ENCODE peak calls at places on chromosomes 5 and 9, in nine cellular contexts. R is esophagus muscularis mucosa, S is OCI-LY7, O is left ventricle myocardium inferior, H is IMR-90, T is endothelial cell of umbilical vein, X is tibial artery, Y is upper lobe of right lung, B is spleen. A is an unnamed sample.

GRCh38 chr5:74360535-74361210 is 279.9 kb downstream of the ENC1 start:
- DNase-seq in R (no peak), S (no peak), O (no peak), H (no peak), T (no peak), X (no peak), Y (no peak), B (no peak), A (no peak)

GRCh38 chr5:129771058-129771838 is 23.4 kb downstream of the MINAR2 start:
- DNase-seq in R (no peak), S (peak), O (no peak), H (peak), T (peak), X (peak), Y (no peak), B (no peak), A (peak)

GRCh38 chr5:67047180-67047579 is 149.4 kb downstream of the CD180 start:
- DNase-seq in R (no peak), S (no peak), O (peak), H (no peak), T (no peak), X (peak), Y (no peak), B (no peak), A (no peak)

GRCh38 chr9:35349287-35349990 is 140.5 kb upstream of the RUSC2 start:
- DNase-seq in R (no peak), S (no peak), O (no peak), H (peak), T (no peak), X (no peak), Y (no peak), B (no peak), A (no peak)

GRCh38 chr9:7135735-7136134 is 378.0 kb downstream of the KDM4C start:
- DNase-seq in R (peak), S (no peak), O (no peak), H (no peak), T (no peak), X (no peak), Y (no peak), B (no peak), A (no peak)

GRCh38 chr5:1523480-1523792 is 324 bp downstream of the LPCAT1 start:
- DNase-seq in R (no peak), S (peak), O (no peak), H (no peak), T (no peak), X (no peak), Y (no peak), B (peak), A (no peak)

GRCh38 chr9:78235296-78235770 is 542 bp upstream of the CEP78 start:
- DNase-seq in R (no peak), S (no peak), O (no peak), H (peak), T (peak), X (no peak), Y (no peak), B (no peak), A (peak)

GRCh38 chr5:15609076-15609725 is 109.2 kb downstream of the FBXL7 start:
- DNase-seq in R (no peak), S (no peak), O (no peak), H (no peak), T (no peak), X (no peak), Y (no peak), B (no peak), A (no peak)

GRCh38 chr9:14270358-14271077 is 43.4 kb downstream of the NFIB start:
- DNase-seq in R (no peak), S (no peak), O (no peak), H (peak), T (peak), X (no peak), Y (no peak), B (no peak), A (no peak)

GRCh38 chr9:121302786-121303185 is 34.8 kb downstream of the GSN start:
- DNase-seq in R (no peak), S (no peak), O (no peak), H (no peak), T (no peak), X (peak), Y (peak), B (peak), A (no peak)
- H3K27ac ChIP-seq in R (peak), S (no peak), O (peak), H (no peak), T (no peak), X (peak), Y (no peak), B (no peak), A (no peak)

GRCh38 chr5:173973614-173973969 is 15.4 kb upstream of the C5orf47 start:
- DNase-seq in R (no peak), S (no peak), O (no peak), H (no peak), T (no peak), X (no peak), Y (peak), B (no peak), A (no peak)
- TF ChIP-seq CTCF in R (no peak), S (no peak), O (no peak), H (no peak), T (no peak), X (no peak), Y (no peak), B (no peak), A (no peak)

DNA sequence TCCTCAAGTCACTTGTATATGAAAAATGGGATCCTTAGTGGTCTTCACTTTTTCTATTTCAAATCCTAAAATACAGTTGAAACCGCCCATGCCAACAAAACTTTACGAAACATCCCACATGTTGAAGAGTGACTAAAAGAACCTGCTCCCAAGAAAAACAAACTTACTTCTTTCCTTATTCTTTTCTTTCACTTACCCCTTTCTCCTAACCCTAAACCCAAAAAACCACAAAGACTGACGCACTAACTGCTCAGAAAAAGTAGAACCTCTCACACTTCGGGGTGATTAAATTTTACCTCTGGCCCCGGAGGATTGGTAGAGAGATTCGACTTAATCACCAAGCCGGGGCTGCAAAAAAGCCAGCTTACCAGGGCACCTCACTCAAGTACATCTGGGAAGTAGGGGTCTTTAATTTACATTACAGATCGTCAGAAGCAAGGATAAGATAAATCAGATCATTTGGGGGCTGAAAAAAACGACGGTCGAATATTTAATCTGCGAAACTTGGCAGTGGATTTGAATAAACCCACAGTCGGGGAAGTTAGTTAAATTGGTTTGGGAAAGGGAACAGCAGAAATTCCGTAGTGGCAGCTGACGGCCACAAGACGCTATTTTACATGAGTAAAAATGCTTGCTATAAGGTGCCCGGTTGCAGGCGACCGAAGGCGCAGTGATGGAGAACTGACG is 1.3 kb downstream of the CDO1 start:
- DNase-seq in R (no peak), S (no peak), O (no peak), H (no peak), T (peak), X (no peak), Y (no peak), B (no peak), A (no peak)
- H3K27ac ChIP-seq in R (no peak), S (no peak), O (peak), H (no peak), T (no peak), X (peak), Y (no peak), B (no peak), A (no peak)

DNA sequence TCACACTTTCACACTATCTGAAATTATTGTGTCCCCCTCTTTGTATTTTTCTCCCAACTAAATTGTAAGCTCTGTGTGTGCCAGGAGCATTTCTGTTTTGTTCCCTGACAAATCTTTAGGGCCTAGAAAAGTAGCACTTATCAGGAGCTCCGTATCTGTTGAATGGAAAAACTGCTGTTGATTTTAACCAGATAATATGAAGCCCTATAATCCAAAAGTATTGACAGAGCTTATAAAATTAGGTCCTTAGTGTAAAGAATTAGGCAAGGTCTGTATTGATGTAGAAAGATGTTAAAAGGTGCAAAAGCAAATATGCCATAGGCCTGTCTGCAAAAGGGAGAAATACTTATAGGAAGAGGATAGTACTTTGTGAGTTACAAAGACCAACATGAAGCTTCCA is 109.4 kb upstream of the ISL1 start:
- DNase-seq in R (no peak), S (no peak), O (no peak), H (no peak), T (no peak), X (no peak), Y (no peak), B (no peak), A (no peak)
- TF ChIP-seq CTCF in R (no peak), S (no peak), O (no peak), H (no peak), T (no peak), X (no peak), Y (no peak), B (no peak), A (no peak)

GRCh38 chr9:124457887-124458431 is 7.7 kb downstream of the ADGRD2 start:
- DNase-seq in R (no peak), S (no peak), O (no peak), H (no peak), T (no peak), X (peak), Y (peak), B (peak), A (no peak)

GRCh38 chr9:124458441-124458840 is 8.2 kb downstream of the ADGRD2 start:
- DNase-seq in R (no peak), S (no peak), O (no peak), H (no peak), T (no peak), X (peak), Y (peak), B (peak), A (no peak)

GRCh38 chr9:124465736-124466135 is 15.5 kb downstream of the ADGRD2 start:
- DNase-seq in R (no peak), S (no peak), O (no peak), H (no peak), T (no peak), X (no peak), Y (peak), B (peak), A (no peak)

GRCh38 chr9:124467410-124468060 is 17.3 kb downstream of the ADGRD2 start:
- DNase-seq in R (no peak), S (no peak), O (no peak), H (no peak), T (no peak), X (no peak), Y (peak), B (peak), A (no peak)

DNA sequence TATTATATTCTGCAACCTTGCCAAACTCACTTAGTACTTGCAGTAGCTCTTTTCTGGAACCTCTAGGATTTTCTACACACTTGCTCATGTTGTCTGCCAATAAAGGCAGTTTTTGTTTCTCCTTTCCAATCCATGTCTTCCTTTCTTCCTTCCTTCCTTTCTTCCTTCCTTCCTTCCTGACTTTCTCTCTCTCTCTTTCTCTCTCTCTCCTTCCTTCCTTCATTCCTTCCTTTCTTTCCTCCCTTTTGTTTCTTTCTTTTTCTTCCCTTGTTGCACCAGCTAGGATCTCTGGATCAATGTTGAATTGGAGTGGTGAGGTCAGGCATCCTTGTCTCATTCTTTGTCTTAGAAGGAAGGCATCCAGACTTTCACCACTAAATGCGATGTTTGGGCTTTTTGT is 12.5 kb downstream of the ADGRD2 start:
- DNase-seq in R (no peak), S (no peak), O (no peak), H (no peak), T (no peak), X (no peak), Y (no peak), B (no peak), A (no peak)
- H3K27ac ChIP-seq in R (no peak), S (no peak), O (no peak), H (no peak), T (no peak), X (no peak), Y (no peak), B (no peak), A (no peak)

GRCh38 chr9:85147046-85147640 is 477.6 kb downstream of the NTRK2 start:
- DNase-seq in R (peak), S (no peak), O (no peak), H (no peak), T (no peak), X (no peak), Y (no peak), B (no peak), A (no peak)

GRCh38 chr9:85137606-85138150 is 468.1 kb downstream of the NTRK2 start:
- DNase-seq in R (no peak), S (no peak), O (no peak), H (no peak), T (no peak), X (no peak), Y (no peak), B (no peak), A (no peak)

GRCh38 chr9:85136978-85137377 is 467.4 kb downstream of the NTRK2 start:
- DNase-seq in R (no peak), S (no peak), O (no peak), H (no peak), T (no peak), X (no peak), Y (no peak), B (no peak), A (no peak)

DNA sequence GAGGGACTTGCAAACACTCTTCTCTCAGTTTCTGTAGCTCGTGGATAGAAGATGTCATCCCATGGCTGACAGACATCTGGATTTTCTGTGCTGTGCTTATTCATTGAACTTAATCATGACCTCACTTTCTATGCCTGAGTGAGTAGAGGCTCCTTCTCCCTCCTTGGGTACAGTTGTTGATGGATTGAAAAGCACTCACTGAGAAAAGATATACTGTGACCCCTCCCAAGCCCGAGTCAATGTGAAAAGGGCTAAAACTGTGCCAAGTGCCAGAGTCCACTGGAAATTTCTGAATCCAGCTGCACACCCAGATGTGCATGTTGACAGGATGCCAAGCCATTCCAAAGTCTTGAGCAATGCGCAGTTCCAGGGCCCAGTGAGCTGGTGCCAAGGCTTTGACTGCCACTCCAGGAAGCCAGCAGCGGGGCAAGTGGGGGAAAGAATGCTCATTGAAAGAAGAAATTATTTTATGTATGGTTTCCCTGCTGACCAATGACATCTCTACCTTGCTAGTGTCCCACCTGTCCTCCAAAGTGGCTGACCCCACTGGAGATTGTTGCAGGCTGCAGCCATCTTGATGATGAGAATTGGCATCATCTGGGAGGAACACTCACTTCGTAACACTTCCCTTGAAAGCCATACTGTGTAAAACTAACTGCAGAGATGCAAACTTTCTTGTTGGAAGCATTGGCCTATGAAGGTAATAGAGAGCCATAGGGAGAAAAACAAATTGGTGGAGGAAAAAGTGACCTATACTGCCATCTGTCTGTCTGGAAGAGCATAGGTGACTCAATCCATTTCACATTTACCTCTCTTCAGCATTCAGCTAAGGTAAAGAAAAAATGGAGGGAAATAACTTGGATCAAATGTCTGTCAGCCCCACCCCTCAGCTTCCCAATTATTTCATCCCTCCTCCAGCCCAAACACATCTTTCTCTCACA is 473.2 kb downstream of the NTRK2 start:
- DNase-seq in R (no peak), S (peak), O (peak), H (no peak), T (peak), X (peak), Y (no peak), B (no peak), A (no peak)
- TF ChIP-seq CTCF in R (peak), S (peak), O (peak), H (no peak), T (peak), X (peak), Y (peak), B (no peak), A (peak)

GRCh38 chr5:88664630-88665029 is 218.4 kb downstream of the MEF2C start:
- DNase-seq in R (no peak), S (no peak), O (no peak), H (no peak), T (no peak), X (no peak), Y (no peak), B (no peak), A (no peak)

GRCh38 chr5:88665750-88666215 is 217.2 kb downstream of the MEF2C start:
- DNase-seq in R (no peak), S (no peak), O (no peak), H (no peak), T (no peak), X (no peak), Y (peak), B (no peak), A (no peak)

GRCh38 chr5:88661870-88662207 is 221.1 kb downstream of the MEF2C start:
- DNase-seq in R (no peak), S (no peak), O (no peak), H (no peak), T (no peak), X (no peak), Y (no peak), B (no peak), A (no peak)

GRCh38 chr5:88662801-88663360 is 220.1 kb downstream of the MEF2C start:
- DNase-seq in R (no peak), S (no peak), O (no peak), H (no peak), T (no peak), X (no peak), Y (no peak), B (no peak), A (no peak)

DNA sequence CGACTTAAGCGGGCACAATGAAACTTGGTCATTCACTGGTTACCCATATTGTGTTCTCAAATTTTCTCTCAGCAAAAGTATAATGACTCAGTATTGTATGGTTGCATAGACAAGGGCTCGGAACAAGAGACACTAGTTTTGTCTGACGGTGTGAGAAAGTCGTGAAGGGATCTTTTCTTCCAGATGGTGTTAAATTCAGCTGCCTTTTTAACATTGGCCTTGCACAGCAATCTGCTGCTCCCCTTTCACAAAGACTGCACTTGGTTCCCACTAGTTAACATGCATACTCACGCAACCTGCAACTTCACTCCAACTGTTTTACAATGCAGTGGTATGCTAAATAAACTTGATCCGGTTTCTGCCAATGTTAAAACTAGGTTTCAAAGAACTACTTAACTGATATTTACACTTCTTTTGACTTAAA is 219.2 kb downstream of the MEF2C start:
- DNase-seq in R (no peak), S (no peak), O (no peak), H (no peak), T (no peak), X (no peak), Y (no peak), B (no peak), A (no peak)
- H3K27ac ChIP-seq in R (no peak), S (no peak), O (no peak), H (no peak), T (no peak), X (no peak), Y (no peak), B (no peak), A (no peak)

DNA sequence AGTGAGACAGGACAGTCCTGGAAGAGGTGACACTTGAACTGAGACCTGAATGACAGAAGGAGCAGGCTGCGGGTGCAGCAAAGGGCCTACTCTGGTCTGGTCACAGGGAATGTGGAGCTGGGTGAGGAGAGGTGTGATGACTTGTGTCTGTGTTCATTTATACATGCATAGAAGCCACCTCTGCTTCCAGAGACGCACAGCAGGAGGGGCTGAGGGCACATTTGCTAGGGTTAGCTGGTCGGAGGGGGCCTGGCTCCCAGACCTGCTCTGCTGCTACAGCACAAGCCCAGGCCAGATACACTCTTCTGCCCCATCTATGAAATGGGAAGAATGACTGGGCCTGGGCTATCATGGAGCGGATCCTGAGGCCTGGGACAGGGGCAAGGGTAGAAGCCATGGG is 15.6 kb downstream of the UNC5A start:
- DNase-seq in R (no peak), S (no peak), O (no peak), H (no peak), T (no peak), X (no peak), Y (no peak), B (no peak), A (no peak)
- TF ChIP-seq CTCF in R (no peak), S (no peak), O (no peak), H (no peak), T (no peak), X (no peak), Y (no peak), B (no peak), A (no peak)

GRCh38 chr9:135780626-135781025 is 78.6 kb downstream of the KCNT1 start:
- DNase-seq in R (no peak), S (no peak), O (no peak), H (no peak), T (no peak), X (no peak), Y (no peak), B (no peak), A (no peak)

GRCh38 chr9:135779571-135779970 is 77.6 kb downstream of the KCNT1 start:
- DNase-seq in R (no peak), S (no peak), O (no peak), H (no peak), T (no peak), X (no peak), Y (no peak), B (no peak), A (no peak)

GRCh38 chr9:135778421-135778820 is 76.4 kb downstream of the KCNT1 start:
- DNase-seq in R (no peak), S (no peak), O (no peak), H (no peak), T (no peak), X (no peak), Y (no peak), B (no peak), A (no peak)

GRCh38 chr9:135777623-135778177 is 75.7 kb downstream of the KCNT1 start:
- DNase-seq in R (no peak), S (no peak), O (no peak), H (no peak), T (no peak), X (no peak), Y (no peak), B (no peak), A (no peak)

GRCh38 chr9:135780086-135780485 is 78.1 kb downstream of the KCNT1 start:
- DNase-seq in R (no peak), S (no peak), O (no peak), H (no peak), T (no peak), X (no peak), Y (no peak), B (no peak), A (no peak)
- H3K27ac ChIP-seq in R (no peak), S (no peak), O (no peak), H (no peak), T (no peak), X (no peak), Y (no peak), B (no peak), A (no peak)

A was measured in brain microvascular endothelial cell.